ENCODE peak calls at places on chromosomes 2 and 18, in four cellular contexts. D, I, Q and X are unnamed samples.

GRCh38 chr18:55416791-55417190 is 171.2 kb downstream of the TCF4 start:
- DNase-seq in D (no peak), I (no peak), Q (no peak), X (no peak)

GRCh38 chr2:229851870-229852269 is 69.9 kb downstream of the TRIP12 start:
- DNase-seq in D (no peak), I (no peak), Q (no peak), X (no peak)

GRCh38 chr2:204160991-204161390 is 224.4 kb downstream of the ICOS start:
- DNase-seq in D (no peak), I (no peak), Q (no peak), X (no peak)

GRCh38 chr2:11022064-11022463 is 110.3 kb downstream of the KCNF1 start:
- DNase-seq in D (no peak), I (no peak), Q (no peak), X (no peak)

GRCh38 chr2:109066501-109066900 is 62.5 kb upstream of the SH3RF3 start:
- DNase-seq in D (no peak), I (no peak), Q (no peak), X (no peak)

GRCh38 chr18:55054591-55054990 is 95.3 kb upstream of the CCDC68 start:
- DNase-seq in D (no peak), I (no peak), Q (no peak), X (no peak)

GRCh38 chr18:23986610-23987359 is 27.8 kb upstream of the TTC39C start:
- DNase-seq in D (no peak), I (no peak), Q (no peak), X (peak)

GRCh38 chr2:199468561-199469513 is 11.1 kb upstream of the SATB2 start:
- DNase-seq in D (no peak), I (no peak), Q (no peak), X (no peak)

GRCh38 chr2:44131177-44131576 is 37.5 kb upstream of the PPM1B start:
- DNase-seq in D (no peak), I (no peak), Q (no peak), X (no peak)

DNA sequence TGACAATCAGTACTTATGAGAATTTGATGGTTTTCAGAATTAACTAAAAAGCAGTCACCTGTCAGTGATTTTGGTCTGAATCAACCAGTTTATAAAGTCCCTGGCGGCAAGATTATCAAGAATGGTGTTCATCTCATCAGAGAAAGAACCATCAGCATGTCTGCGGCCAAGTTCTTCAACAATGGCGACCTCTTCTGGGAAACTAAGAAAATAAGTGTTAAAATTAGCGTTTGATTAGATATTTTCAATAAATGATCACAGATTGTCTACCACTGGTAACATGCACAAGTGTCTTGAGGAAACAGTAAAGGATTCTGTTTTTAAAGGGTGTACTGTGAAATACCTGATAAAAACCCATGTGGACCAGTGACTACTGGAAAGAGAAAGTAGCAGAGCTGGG is 8.1 kb downstream of the GCG start:
- DNase-seq in D (no peak), I (no peak), Q (no peak), X (no peak)
- TF ChIP-seq CTCF in D (no peak), I (no peak), Q (no peak), X (no peak)

GRCh38 chr18:48866028-48866733 is 84.6 kb downstream of the SMAD7 start:
- DNase-seq in D (peak), I (no peak), Q (peak), X (no peak)

GRCh38 chr18:48869591-48869990 is 81.2 kb downstream of the SMAD7 start:
- DNase-seq in D (no peak), I (no peak), Q (no peak), X (no peak)

GRCh38 chr18:48867978-48868377 is 82.8 kb downstream of the SMAD7 start:
- DNase-seq in D (no peak), I (no peak), Q (no peak), X (no peak)

GRCh38 chr18:48866856-48867255 is 83.9 kb downstream of the SMAD7 start:
- DNase-seq in D (no peak), I (no peak), Q (no peak), X (no peak)

GRCh38 chr18:48868468-48869466 is 82.0 kb downstream of the SMAD7 start:
- DNase-seq in D (no peak), I (no peak), Q (no peak), X (peak)
- H3K4me3 ChIP-seq in D (no peak), I (no peak), Q (no peak), X (peak)

GRCh38 chr2:8681786-8682692 is at the start of gene ID2:
- DNase-seq in D (peak), I (peak), Q (peak), X (peak)
- TF ChIP-seq CTCF in D (no peak), I (no peak), Q (peak), X (no peak)

DNA sequence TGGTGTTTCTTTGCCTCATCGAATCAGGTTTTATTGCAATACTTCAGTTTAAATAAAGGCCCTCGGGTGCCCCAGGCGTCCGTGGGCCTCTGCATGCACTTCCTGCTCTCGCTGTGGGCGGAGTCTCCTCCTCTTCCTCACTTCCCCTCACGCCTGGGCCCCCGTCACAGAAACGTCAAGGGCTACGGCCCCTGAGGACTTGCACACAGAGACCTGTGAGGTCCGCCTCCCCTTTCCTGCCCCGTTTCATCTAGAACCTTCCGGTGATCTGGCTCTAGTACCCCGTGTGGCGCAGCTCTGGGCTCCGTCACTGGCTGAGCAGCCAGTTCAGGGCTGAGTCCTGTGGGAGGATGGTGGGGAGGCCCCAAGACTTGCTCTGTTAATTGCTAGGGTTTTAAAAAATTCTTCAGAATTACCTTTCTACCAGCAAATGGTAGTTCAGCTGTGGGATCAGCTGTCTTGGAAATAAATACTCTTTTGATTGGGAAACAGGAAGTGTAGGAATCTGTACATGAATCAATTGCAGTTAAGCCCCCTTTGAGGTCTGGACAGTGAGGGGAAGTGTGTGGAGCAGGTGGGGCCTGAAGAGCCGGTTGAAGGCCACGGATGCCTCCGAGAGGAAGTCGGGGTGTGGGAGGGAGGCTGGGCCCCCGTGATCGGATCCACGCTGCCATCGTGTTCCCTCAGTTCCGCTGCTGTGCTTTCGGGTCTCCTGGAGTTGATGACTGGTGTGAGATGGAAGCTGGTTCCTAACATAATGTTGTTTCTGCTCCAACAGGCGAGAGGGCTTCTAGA is 10.2 kb downstream of the NFATC1 start:
- DNase-seq in D (peak), I (peak), Q (no peak), X (peak)
- H3K4me3 ChIP-seq in D (peak), I (no peak), Q (no peak), X (peak)

GRCh38 chr2:231732604-231733003 is 24.3 kb downstream of the PTMA start:
- DNase-seq in D (no peak), I (no peak), Q (no peak), X (no peak)
- TF ChIP-seq CTCF in D (no peak), I (no peak), Q (no peak), X (no peak)

GRCh38 chr2:219293736-219294201 is 14.6 kb downstream of the DNAJB2 start:
- DNase-seq in D (peak), I (no peak), Q (no peak), X (no peak)
- H3K4me3 ChIP-seq in D (no peak), I (no peak), Q (no peak), X (no peak)

GRCh38 chr18:68972176-68972575 is 174.3 kb downstream of the CCDC102B start:
- DNase-seq in D (no peak), I (no peak), Q (no peak), X (no peak)

GRCh38 chr18:68965817-68966216 is 167.9 kb downstream of the CCDC102B start:
- DNase-seq in D (no peak), I (no peak), Q (no peak), X (no peak)

DNA sequence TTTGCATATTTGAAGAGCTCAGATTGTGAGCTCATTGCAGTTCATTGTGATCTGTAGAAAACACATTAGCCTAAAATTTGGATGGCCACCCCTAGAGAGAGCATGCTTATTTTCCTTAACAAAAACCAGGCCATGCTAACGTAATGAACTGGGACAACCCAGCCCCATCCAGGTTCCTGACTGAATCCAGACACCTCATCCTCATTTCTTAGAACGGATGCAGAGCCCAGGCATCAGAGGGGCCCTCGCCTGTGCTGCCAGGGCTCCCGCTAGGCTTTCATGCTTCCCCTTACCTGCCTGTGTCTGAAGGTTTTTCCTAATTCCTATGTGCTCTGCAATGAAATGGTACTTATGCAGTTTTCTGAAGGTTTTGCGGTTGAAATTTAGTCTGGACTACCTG is 171.1 kb downstream of the CCDC102B start:
- DNase-seq in D (no peak), I (no peak), Q (no peak), X (no peak)
- TF ChIP-seq CTCF in D (no peak), I (no peak), Q (no peak), X (no peak)